ENCODE peak calls at places on chromosomes 3 and 15, in ten cellular contexts. N is aorta; I is adrenal gland; W is RCC 7860; S is EL; D is thoracic aorta; B is iPS DF 6.9; X is CD8-positive, alpha-beta memory T cell; A is cardiac fibroblast; C is amygdala. Y is an unnamed sample.

GRCh38 chr15:76147906-76148553 is 88.2 kb downstream of the TMEM266 start:
- DNase-seq in N (peak; percentile 86), I (no peak), W (no peak), S (peak; percentile 44), D (no peak), B (no peak), X (peak; percentile 25), A (peak; percentile 38), C (no peak), Y (no peak)

GRCh38 chr3:186320862-186321568 is 41.0 kb downstream of the DGKG start:
- DNase-seq in N (no peak), I (no peak), W (no peak), S (peak; percentile 83), D (no peak), B (no peak), X (no peak), A (no peak), C (no peak), Y (no peak)

GRCh38 chr3:27253831-27254230 is 115.4 kb downstream of the NEK10 start:
- DNase-seq in N (peak; percentile 55), I (peak; percentile 28), W (peak; percentile 12), S (peak; percentile 59), D (no peak), B (peak; percentile 7), X (no peak), A (peak; percentile 59), C (no peak), Y (no peak)

GRCh38 chr15:92392462-92392861 is 1.2 kb upstream of the ST8SIA2 start:
- DNase-seq in N (no peak), I (no peak), W (no peak), S (no peak), D (no peak), B (no peak), X (no peak), A (no peak), C (no peak), Y (no peak)

GRCh38 chr3:193903976-193904375 is 232.0 kb upstream of the HES1 start:
- DNase-seq in N (no peak), I (no peak), W (no peak), S (no peak), D (no peak), B (no peak), X (no peak), A (no peak), C (no peak), Y (no peak)

GRCh38 chr3:178850452-178851166 is 221.0 kb downstream of the ZMAT3 start:
- DNase-seq in N (no peak), I (no peak), W (no peak), S (no peak), D (no peak), B (no peak), X (no peak), A (no peak), C (no peak), Y (no peak)

GRCh38 chr15:67146875-67147381 is 81.5 kb downstream of the SMAD3 start:
- DNase-seq in N (no peak), I (no peak), W (peak; percentile 85), S (peak; percentile 90), D (no peak), B (no peak), X (no peak), A (peak; percentile 92), C (no peak), Y (no peak)

GRCh38 chr15:62994975-62995730 is 47.4 kb upstream of the TPM1 start:
- DNase-seq in N (no peak), I (no peak), W (peak; percentile 69), S (peak; percentile 73), D (no peak), B (no peak), X (no peak), A (no peak), C (no peak), Y (no peak)

GRCh38 chr3:27900316-27900715 is 178.2 kb upstream of the EOMES start:
- DNase-seq in N (no peak), I (no peak), W (no peak), S (no peak), D (no peak), B (no peak), X (peak; percentile 61), A (no peak), C (no peak), Y (no peak)

GRCh38 chr3:42224658-42225421 is 41.1 kb downstream of the CCK start:
- DNase-seq in N (no peak), I (no peak), W (no peak), S (no peak), D (no peak), B (no peak), X (no peak), A (no peak), C (no peak), Y (no peak)

GRCh38 chr3:13683772-13684171 is 134.8 kb downstream of the FBLN2 start:
- DNase-seq in N (no peak), I (no peak), W (no peak), S (no peak), D (no peak), B (no peak), X (no peak), A (no peak), C (no peak), Y (no peak)

GRCh38 chr15:40054746-40055575 is 16.0 kb upstream of the SRP14 start:
- DNase-seq in N (no peak), I (no peak), W (peak; percentile 72), S (peak; percentile 78), D (no peak), B (no peak), X (no peak), A (no peak), C (no peak), Y (no peak)

GRCh38 chr3:107928084-107928445 is 162.8 kb downstream of the CD47 start:
- DNase-seq in N (no peak), I (no peak), W (no peak), S (peak; percentile 47), D (no peak), B (no peak), X (no peak), A (peak; percentile 43), C (no peak), Y (no peak)

GRCh38 chr3:186746008-186746407 is 28.8 kb downstream of the KNG1 start:
- DNase-seq in N (no peak), I (peak; percentile 49), W (peak; percentile 23), S (peak; percentile 89), D (no peak), B (peak; percentile 79), X (no peak), A (peak; percentile 89), C (no peak), Y (no peak)

GRCh38 chr15:95105229-95105628 is 873.9 kb downstream of the MCTP2 start:
- DNase-seq in N (no peak), I (no peak), W (peak; percentile 50), S (peak; percentile 90), D (no peak), B (no peak), X (no peak), A (no peak), C (no peak), Y (no peak)

GRCh38 chr3:100590114-100590839 is 19.1 kb upstream of the ADGRG7 start:
- DNase-seq in N (no peak), I (peak; percentile 48), W (peak; percentile 60), S (peak; percentile 75), D (no peak), B (peak; percentile 64), X (peak; percentile 48), A (peak; percentile 83), C (peak; percentile 32), Y (no peak)

GRCh38 chr3:61990618-61991017 is 382.7 kb downstream of the FEZF2 start:
- DNase-seq in N (no peak), I (no peak), W (no peak), S (no peak), D (no peak), B (no peak), X (no peak), A (no peak), C (no peak), Y (no peak)

GRCh38 chr3:55555866-55556621 is 68.9 kb upstream of the WNT5A start:
- DNase-seq in N (no peak), I (no peak), W (no peak), S (no peak), D (no peak), B (no peak), X (no peak), A (peak; percentile 4), C (no peak), Y (no peak)

GRCh38 chr3:183500349-183500748 is 55.2 kb downstream of the KLHL6 start:
- DNase-seq in N (no peak), I (no peak), W (no peak), S (no peak), D (no peak), B (no peak), X (no peak), A (no peak), C (no peak), Y (no peak)

GRCh38 chr3:88133711-88134263 is 16.0 kb upstream of the C3orf38 start:
- DNase-seq in N (no peak), I (no peak), W (no peak), S (no peak), D (no peak), B (no peak), X (no peak), A (no peak), C (no peak), Y (no peak)

GRCh38 chr3:12224181-12225147 is 64.4 kb upstream of the PPARG start:
- DNase-seq in N (no peak), I (no peak), W (peak; percentile 57), S (peak; percentile 20), D (no peak), B (no peak), X (no peak), A (peak; percentile 98), C (no peak), Y (no peak)

GRCh38 chr3:194552327-194552949 is 65.6 kb upstream of the ATP13A3 start:
- DNase-seq in N (peak; percentile 65), I (no peak), W (no peak), S (no peak), D (no peak), B (no peak), X (no peak), A (no peak), C (no peak), Y (no peak)

GRCh38 chr15:58934521-58934920 is 1.0 kb upstream of the SLTM start:
- DNase-seq in N (no peak), I (no peak), W (peak; percentile 39), S (peak; percentile 36), D (no peak), B (no peak), X (no peak), A (no peak), C (no peak), Y (no peak)

GRCh38 chr3:4759689-4760312 is 219.4 kb upstream of the BHLHE40 start:
- DNase-seq in N (no peak), I (peak; percentile 68), W (peak; percentile 79), S (no peak), D (no peak), B (no peak), X (no peak), A (no peak), C (no peak), Y (no peak)

GRCh38 chr15:51735211-51735610 is 2.2 kb downstream of the LYSMD2 start:
- DNase-seq in N (no peak), I (no peak), W (no peak), S (no peak), D (no peak), B (no peak), X (peak; percentile 34), A (no peak), C (no peak), Y (no peak)

GRCh38 chr15:75695634-75696302 is 16.9 kb downstream of the CSPG4 start:
- DNase-seq in N (no peak), I (no peak), W (no peak), S (no peak), D (no peak), B (no peak), X (no peak), A (no peak), C (no peak), Y (no peak)

GRCh38 chr15:59976480-59976879 is 27.6 kb upstream of the FOXB1 start:
- DNase-seq in N (no peak), I (no peak), W (no peak), S (no peak), D (no peak), B (no peak), X (peak; percentile 82), A (no peak), C (no peak), Y (no peak)

GRCh38 chr15:42581272-42581730 is 5.9 kb downstream of the STARD9 start:
- DNase-seq in N (peak; percentile 96), I (peak; percentile 67), W (no peak), S (peak; percentile 84), D (peak; percentile 45), B (peak; percentile 63), X (peak; percentile 75), A (peak; percentile 75), C (peak; percentile 58), Y (no peak)

Y was measured in cortex of kidney.